ENCODE peak calls at places on chromosome 19, in eight cellular contexts. Y, A, H, R, O, Q, N and F are unnamed samples.

GRCh38 chr19:51749979-51750378 is 1.7 kb downstream of the FPR1 start:
- DNase-seq in R (no peak), O (no peak), N (no peak), H (no peak), A (no peak), Y (no peak), Q (no peak), F (no peak)

GRCh38 chr19:2336528-2337328 is 8.2 kb downstream of the SPPL2B start:
- DNase-seq in H (no peak), A (no peak), R (no peak), Y (no peak), O (no peak), N (no peak), Q (no peak), F (no peak)

GRCh38 chr19:48000846-48001245 is 6.4 kb downstream of the ELSPBP1 start:
- DNase-seq in N (no peak), H (no peak), A (no peak), O (no peak), R (no peak), Y (no peak), Q (no peak), F (no peak)

GRCh38 chr19:8363803-8364771 is at the start of gene ANGPTL4:
- DNase-seq in H (peak), O (peak), N (no peak), Y (peak), Q (peak), R (peak), A (peak), F (peak)

GRCh38 chr19:3041756-3042517 is 12.9 kb upstream of the TLE2 start:
- DNase-seq in Y (peak), H (no peak), A (no peak), O (no peak), R (no peak), Q (peak), N (no peak), F (no peak)

GRCh38 chr19:8071912-8072311 is 19.4 kb downstream of the CCL25 start:
- DNase-seq in Q (no peak), N (no peak), Y (no peak), H (no peak), A (no peak), R (no peak), O (peak), F (no peak)

GRCh38 chr19:57103573-57104277 is 16.1 kb upstream of the USP29 start:
- DNase-seq in A (peak), Q (peak), R (no peak), O (peak), H (peak), Y (peak), N (no peak), F (peak)

GRCh38 chr19:10586396-10586795 is 716 bp downstream of the AP1M2 start:
- DNase-seq in Y (no peak), R (no peak), H (no peak), O (no peak), Q (no peak), A (no peak), N (no peak), F (no peak)

GRCh38 chr19:17209126-17210036 is 5.8 kb upstream of the USE1 start:
- DNase-seq in R (no peak), A (no peak), O (peak), H (peak), Q (no peak), Y (peak), N (peak), F (no peak)

GRCh38 chr19:10009269-10009665 is 1.0 kb downstream of the COL5A3 start:
- DNase-seq in H (peak), A (peak), Y (peak), O (peak), Q (peak), N (no peak), R (peak), F (peak)

GRCh38 chr19:47848871-47849473 is 10.1 kb upstream of the TPRX2 start:
- DNase-seq in H (no peak), R (no peak), Q (no peak), A (no peak), N (peak), O (peak), Y (peak), F (no peak)

GRCh38 chr19:1618157-1619093 is 13.2 kb upstream of the UQCR11 start:
- DNase-seq in N (peak), H (peak), Q (no peak), Y (peak), A (no peak), R (no peak), O (peak), F (no peak)

GRCh38 chr19:2212861-2213711 is 23.0 kb downstream of the PLEKHJ1 start:
- DNase-seq in N (no peak), Y (no peak), A (no peak), R (no peak), O (no peak), H (peak), Q (no peak), F (no peak)

GRCh38 chr19:29084266-29084665 is 128.7 kb downstream of the UQCRFS1 start:
- DNase-seq in Y (peak), Q (no peak), R (no peak), N (no peak), O (peak), H (no peak), A (no peak), F (no peak)

GRCh38 chr19:7251502-7251901 is 42.7 kb downstream of the INSR start:
- DNase-seq in H (no peak), A (no peak), R (no peak), Q (no peak), N (no peak), O (no peak), Y (peak), F (no peak)

GRCh38 chr19:3154957-3155736 is 19.3 kb downstream of the GNA15 start:
- DNase-seq in A (no peak), O (peak), Q (peak), Y (peak), R (peak), H (peak), N (no peak), F (peak)

GRCh38 chr19:32576790-32577189 is 4.2 kb upstream of the PDCD5 start:
- DNase-seq in H (no peak), O (no peak), R (no peak), A (no peak), Q (no peak), N (no peak), Y (no peak), F (no peak)

GRCh38 chr19:32580353-32580900 is 563 bp upstream of the PDCD5 start:
- DNase-seq in Y (no peak), A (no peak), Q (no peak), R (no peak), N (no peak), H (no peak), O (peak), F (no peak)

GRCh38 chr19:32581704-32582164 is 744 bp downstream of the PDCD5 start:
- DNase-seq in Q (peak), R (no peak), Y (peak), O (peak), H (peak), N (no peak), A (no peak), F (no peak)

DNA sequence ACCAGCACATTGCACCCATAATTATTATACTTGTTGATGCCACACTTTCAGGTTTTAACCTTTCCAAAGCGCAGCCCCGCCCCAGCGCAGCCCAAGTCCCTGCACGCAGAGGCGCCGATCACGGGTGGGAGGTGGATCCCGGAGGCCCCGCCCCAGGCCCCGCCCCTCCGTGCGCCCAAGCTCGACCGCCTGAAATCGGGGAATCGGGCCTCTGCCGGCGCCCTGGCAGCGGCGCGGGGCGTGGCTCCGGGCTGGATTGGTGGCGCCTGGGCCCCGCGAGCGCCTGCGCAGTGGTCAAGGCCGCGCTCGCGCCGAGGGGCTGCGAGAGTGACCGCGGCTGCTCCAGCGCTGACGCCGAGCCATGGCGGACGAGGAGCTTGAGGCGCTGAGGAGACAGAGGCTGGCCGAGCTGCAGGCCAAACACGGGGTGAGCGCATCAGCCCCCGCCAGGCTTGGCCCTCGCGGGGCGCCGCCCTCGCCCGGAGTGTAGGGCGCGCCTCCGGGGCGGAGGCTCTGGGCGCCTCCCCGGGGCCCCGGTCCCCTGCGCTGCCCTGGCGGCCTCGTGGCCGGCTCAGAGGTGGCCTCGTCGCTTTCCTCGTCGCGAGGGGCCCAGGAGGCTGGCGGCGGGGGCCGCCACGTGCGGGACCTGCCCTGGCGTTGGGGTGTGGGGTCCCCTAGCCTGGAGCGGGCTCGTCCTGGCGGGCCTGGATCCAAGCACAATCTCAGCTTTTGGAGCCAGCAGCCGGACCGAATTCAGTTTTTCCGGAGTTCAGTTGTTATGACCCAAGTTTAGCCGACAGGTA is at the start of gene PDCD5:
- DNase-seq in A (peak), H (peak), O (peak), Q (peak), Y (peak), N (peak), R (peak), F (peak)
- TF ChIP-seq EP300 in A (no peak), H (no peak), O (no peak), Q (no peak), Y (no peak), N (no peak), R (no peak), F (no peak)

GRCh38 chr19:5967994-5968430 is 9.9 kb downstream of the RANBP3 start:
- DNase-seq in H (peak), Y (peak), N (no peak), R (peak), O (peak), A (peak), Q (peak), F (peak)
- H3K4me3 ChIP-seq in H (no peak), Y (no peak), N (no peak), R (no peak), O (no peak), A (no peak), Q (no peak), F (no peak)

GRCh38 chr19:56083668-56084067 is 37.4 kb downstream of the ZNF787 start:
- DNase-seq in Y (peak), H (no peak), R (no peak), Q (no peak), O (no peak), N (no peak), A (no peak), F (no peak)

GRCh38 chr19:56084835-56085536 is 36.1 kb downstream of the ZNF787 start:
- DNase-seq in H (no peak), O (peak), A (no peak), Q (no peak), R (no peak), Y (no peak), N (no peak), F (no peak)

GRCh38 chr19:56087647-56088346 is 33.3 kb downstream of the ZNF787 start:
- DNase-seq in Q (no peak), R (no peak), H (no peak), O (no peak), A (no peak), N (no peak), Y (no peak), F (no peak)

GRCh38 chr19:56086671-56087430 is 34.2 kb downstream of the ZNF787 start:
- DNase-seq in O (no peak), Y (no peak), N (no peak), H (no peak), R (no peak), Q (no peak), A (no peak), F (no peak)

DNA sequence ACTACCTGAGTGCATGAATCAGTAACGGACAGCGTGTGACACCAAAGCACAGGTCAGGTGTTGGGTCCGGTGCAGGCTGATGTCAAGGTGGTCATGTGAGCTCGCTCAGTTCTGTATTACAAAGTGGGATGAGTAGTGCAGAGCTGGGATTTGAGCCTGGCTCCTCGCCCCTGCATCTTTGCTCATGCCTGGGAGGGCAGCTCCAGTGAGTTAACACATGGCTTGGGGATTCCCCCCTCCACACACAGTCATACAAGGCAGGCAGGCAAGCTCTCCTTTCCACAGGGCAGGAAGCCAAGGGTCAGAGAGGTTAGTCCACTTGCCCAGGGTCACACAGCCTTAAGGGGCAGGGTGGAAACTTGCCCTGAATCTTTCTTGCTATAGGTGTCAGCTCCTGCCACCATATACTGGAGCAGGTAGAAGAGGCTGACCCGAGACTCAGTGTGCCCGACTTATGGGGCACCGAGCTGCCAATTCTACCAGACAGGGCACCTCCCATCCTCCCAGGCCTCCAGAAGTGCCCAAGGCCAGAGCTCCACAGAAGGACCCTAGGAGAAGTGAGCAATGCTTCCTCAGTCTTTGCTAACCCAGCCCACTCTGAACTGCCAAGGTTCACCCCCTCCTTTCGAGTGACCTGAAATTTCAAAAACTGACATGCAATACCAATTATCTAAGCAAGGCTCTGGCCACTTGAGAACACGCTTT is 35.4 kb downstream of the ZNF787 start:
- DNase-seq in O (no peak), Q (no peak), H (no peak), N (no peak), R (no peak), Y (no peak), A (no peak), F (no peak)
- TF ChIP-seq EP300 in O (no peak), Q (no peak), H (no peak), N (no peak), R (no peak), Y (no peak), A (no peak), F (no peak)

GRCh38 chr19:19169236-19170052 is 619 bp downstream of the MEF2B start:
- DNase-seq in A (no peak), R (no peak), O (no peak), Y (no peak), Q (no peak), N (no peak), H (no peak), F (no peak)
- H3K4me3 ChIP-seq in A (no peak), R (peak), O (no peak), Y (peak), Q (no peak), N (peak), H (peak), F (no peak)

GRCh38 chr19:40598121-40598917 is 2.9 kb upstream of the LTBP4 start:
- DNase-seq in H (peak), N (no peak), Y (peak), R (peak), A (peak), O (peak), Q (peak), F (peak)
- TF ChIP-seq EP300 in H (no peak), N (peak), Y (peak), R (no peak), A (no peak), O (no peak), Q (no peak), F (no peak)

GRCh38 chr19:12787458-12787857 is 3.8 kb upstream of the JUNB start:
- DNase-seq in Q (no peak), N (no peak), A (no peak), Y (no peak), R (no peak), O (no peak), H (no peak), F (no peak)

GRCh38 chr19:12789904-12790619 is 1.2 kb upstream of the JUNB start:
- DNase-seq in R (peak), O (peak), Y (peak), Q (peak), A (peak), N (peak), H (peak), F (peak)

GRCh38 chr19:12788025-12788681 is 3.1 kb upstream of the JUNB start:
- DNase-seq in A (no peak), H (no peak), Y (no peak), N (no peak), O (peak), R (no peak), Q (no peak), F (no peak)

GRCh38 chr19:12789098-12789903 is 2.0 kb upstream of the JUNB start:
- DNase-seq in N (no peak), R (peak), H (no peak), A (no peak), Q (no peak), O (no peak), Y (no peak), F (no peak)

GRCh38 chr19:12788682-12789097 is 2.6 kb upstream of the JUNB start:
- DNase-seq in A (no peak), O (peak), H (peak), Q (peak), N (no peak), R (peak), Y (no peak), F (peak)
- H3K4me3 ChIP-seq in A (peak), O (peak), H (peak), Q (peak), N (peak), R (peak), Y (peak), F (peak)

DNA sequence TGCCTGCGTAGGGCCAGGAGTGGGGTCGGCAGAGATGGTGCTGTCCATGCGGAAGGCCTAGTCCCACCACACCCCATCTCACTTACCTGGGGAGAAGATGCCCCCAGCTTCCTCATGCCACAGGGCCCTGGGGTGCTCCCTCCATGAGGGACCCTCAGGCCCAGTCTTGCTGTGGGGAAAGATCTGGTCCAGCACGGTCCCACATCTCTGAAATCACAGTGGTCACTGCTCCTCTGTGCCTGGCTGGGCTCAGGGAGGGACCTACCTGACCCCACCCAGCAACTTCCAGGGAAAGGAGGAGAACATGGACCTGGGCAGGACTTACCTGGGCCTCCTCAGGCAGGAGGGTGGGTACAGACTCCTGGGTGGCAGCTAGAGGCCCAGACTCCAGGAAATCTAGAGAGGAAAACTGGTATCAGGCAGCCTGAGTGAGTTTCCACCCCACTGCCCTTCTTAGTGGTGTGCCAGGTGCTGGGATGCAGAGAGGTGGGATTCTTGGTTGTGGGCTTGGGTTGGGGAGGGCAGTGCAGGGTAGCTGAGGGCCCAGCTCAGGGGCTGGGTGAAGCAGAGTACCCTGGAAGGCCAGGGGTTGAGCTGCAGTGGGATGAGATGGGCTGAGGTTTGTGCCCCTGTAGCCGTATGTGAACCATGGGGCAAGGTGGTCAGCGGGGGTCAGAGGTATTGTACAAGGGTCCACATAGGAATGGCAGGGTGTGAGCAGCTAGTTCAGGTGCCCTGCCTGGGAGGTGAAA is 3.8 kb downstream of the MZF1 start:
- DNase-seq in Y (no peak), O (no peak), R (peak), N (no peak), Q (peak), A (peak), H (peak), F (peak)
- TF ChIP-seq EP300 in Y (no peak), O (no peak), R (no peak), N (no peak), Q (no peak), A (no peak), H (no peak), F (no peak)

DNA sequence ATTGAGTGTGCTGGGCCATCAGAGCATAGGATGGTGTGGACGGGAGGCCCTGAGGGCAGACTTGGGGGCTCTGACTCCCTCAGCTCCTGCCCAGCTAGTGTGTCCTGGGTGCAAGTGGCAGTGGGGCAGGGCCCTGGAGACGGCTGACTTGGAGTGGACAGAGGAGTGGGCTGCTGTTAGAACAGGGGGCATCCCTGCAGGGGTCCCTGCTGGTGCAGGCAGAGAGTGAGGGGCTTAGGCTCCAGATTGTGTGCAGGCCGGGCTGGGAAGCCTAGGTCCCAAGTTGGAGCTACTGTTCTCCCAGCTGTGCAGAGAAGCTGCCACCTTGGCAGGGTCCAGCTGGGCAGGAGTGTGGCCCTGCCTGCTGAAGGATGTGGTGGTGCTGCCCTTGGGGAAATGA is 8.6 kb downstream of the KCTD15 start:
- DNase-seq in O (no peak), A (no peak), Y (no peak), R (no peak), H (no peak), N (no peak), Q (no peak), F (no peak)
- H3K4me3 ChIP-seq in O (no peak), A (no peak), Y (no peak), R (no peak), H (no peak), N (no peak), Q (no peak), F (no peak)

GRCh38 chr19:50550594-50550966 is 17.7 kb downstream of the LRRC4B start:
- DNase-seq in A (no peak), H (no peak), N (no peak), O (no peak), Q (no peak), Y (no peak), R (no peak), F (no peak)

GRCh38 chr19:50553134-50553703 is 15.0 kb downstream of the LRRC4B start:
- DNase-seq in O (no peak), A (no peak), Q (no peak), Y (no peak), N (no peak), R (no peak), H (no peak), F (no peak)

GRCh38 chr19:50552540-50552939 is 15.7 kb downstream of the LRRC4B start:
- DNase-seq in Y (no peak), R (no peak), A (no peak), Q (no peak), H (no peak), N (no peak), O (no peak), F (no peak)

GRCh38 chr19:50551034-50551712 is 17.1 kb downstream of the LRRC4B start:
- DNase-seq in O (peak), Y (no peak), R (no peak), A (no peak), Q (no peak), H (no peak), N (no peak), F (no peak)

GRCh38 chr19:50551713-50552187 is 16.5 kb downstream of the LRRC4B start:
- DNase-seq in Q (no peak), A (no peak), O (peak), H (no peak), N (no peak), Y (peak), R (no peak), F (no peak)
- TF ChIP-seq EP300 in Q (no peak), A (no peak), O (no peak), H (no peak), N (no peak), Y (no peak), R (no peak), F (no peak)